ENCODE peak calls at places on chromosomes 2 and 18, in nine cellular contexts. One of them, this sample, is unnamed.

GRCh38 chr2:119759451-119760236 is at the start of gene PTPN4:
- DNase-seq in colonic mucosa: peak; percentile 96
- DNase-seq in GM06990: peak; percentile 99
- DNase-seq in stomach: peak; percentile 97
- DNase-seq in H9: peak; percentile 99
- DNase-seq in AG10803: peak; percentile 99
- DNase-seq in retinal pigment epithelial cell: peak; percentile 96
- DNase-seq in RWPE1: peak; percentile 93
- DNase-seq in fibroblast of lung: peak; percentile 97
- DNase-seq in this sample: peak; percentile 97

GRCh38 chr18:6751207-6751606 is 21.7 kb downstream of the ARHGAP28 start:
- DNase-seq in colonic mucosa: no peak
- DNase-seq in GM06990: no peak
- DNase-seq in stomach: no peak
- DNase-seq in H9: no peak
- DNase-seq in AG10803: no peak
- DNase-seq in retinal pigment epithelial cell: no peak
- DNase-seq in RWPE1: no peak
- DNase-seq in fibroblast of lung: no peak
- DNase-seq in this sample: no peak

GRCh38 chr2:26292646-26293045 is 47.9 kb downstream of the HADHB start:
- DNase-seq in colonic mucosa: no peak
- DNase-seq in GM06990: no peak
- DNase-seq in stomach: no peak
- DNase-seq in H9: no peak
- DNase-seq in AG10803: no peak
- DNase-seq in retinal pigment epithelial cell: no peak
- DNase-seq in RWPE1: peak; percentile 78
- DNase-seq in fibroblast of lung: peak; percentile 28
- DNase-seq in this sample: no peak

GRCh38 chr2:117985092-117985491 is 28.8 kb downstream of the CCDC93 start:
- DNase-seq in colonic mucosa: no peak
- DNase-seq in GM06990: no peak
- DNase-seq in stomach: no peak
- DNase-seq in H9: no peak
- DNase-seq in AG10803: peak; percentile 18
- DNase-seq in retinal pigment epithelial cell: no peak
- DNase-seq in RWPE1: no peak
- DNase-seq in fibroblast of lung: no peak
- DNase-seq in this sample: no peak

GRCh38 chr2:143778981-143779380 is 649.8 kb downstream of the ARHGAP15 start:
- DNase-seq in colonic mucosa: no peak
- DNase-seq in GM06990: no peak
- DNase-seq in stomach: no peak
- DNase-seq in H9: peak; percentile 44
- DNase-seq in AG10803: peak; percentile 59
- DNase-seq in retinal pigment epithelial cell: peak; percentile 91
- DNase-seq in RWPE1: no peak
- DNase-seq in fibroblast of lung: no peak
- DNase-seq in this sample: no peak

GRCh38 chr2:237725661-237726060 is 72.9 kb upstream of the RBM44 start:
- DNase-seq in colonic mucosa: peak; percentile 49
- DNase-seq in GM06990: no peak
- DNase-seq in stomach: no peak
- DNase-seq in H9: no peak
- DNase-seq in AG10803: no peak
- DNase-seq in retinal pigment epithelial cell: no peak
- DNase-seq in RWPE1: no peak
- DNase-seq in fibroblast of lung: peak; percentile 39
- DNase-seq in this sample: peak; percentile 72

GRCh38 chr2:101622633-101623521 is 74.6 kb upstream of the MAP4K4 start:
- DNase-seq in colonic mucosa: no peak
- DNase-seq in GM06990: peak; percentile 58
- DNase-seq in stomach: no peak
- DNase-seq in H9: no peak
- DNase-seq in AG10803: no peak
- DNase-seq in retinal pigment epithelial cell: no peak
- DNase-seq in RWPE1: no peak
- DNase-seq in fibroblast of lung: no peak
- DNase-seq in this sample: no peak

GRCh38 chr18:858016-858415 is 46.0 kb upstream of the YES1 start:
- DNase-seq in colonic mucosa: no peak
- DNase-seq in GM06990: no peak
- DNase-seq in stomach: no peak
- DNase-seq in H9: no peak
- DNase-seq in AG10803: no peak
- DNase-seq in retinal pigment epithelial cell: no peak
- DNase-seq in RWPE1: no peak
- DNase-seq in fibroblast of lung: no peak
- DNase-seq in this sample: no peak

GRCh38 chr2:156343096-156343939 is 10.8 kb upstream of the NR4A2 start:
- DNase-seq in colonic mucosa: no peak
- DNase-seq in GM06990: no peak
- DNase-seq in stomach: no peak
- DNase-seq in H9: no peak
- DNase-seq in AG10803: no peak
- DNase-seq in retinal pigment epithelial cell: no peak
- DNase-seq in RWPE1: no peak
- DNase-seq in fibroblast of lung: no peak
- DNase-seq in this sample: no peak

GRCh38 chr2:156340818-156341481 is 8.4 kb upstream of the NR4A2 start:
- DNase-seq in colonic mucosa: no peak
- DNase-seq in GM06990: peak; percentile 30
- DNase-seq in stomach: no peak
- DNase-seq in H9: no peak
- DNase-seq in AG10803: peak; percentile 44
- DNase-seq in retinal pigment epithelial cell: no peak
- DNase-seq in RWPE1: no peak
- DNase-seq in fibroblast of lung: peak; percentile 74
- DNase-seq in this sample: no peak

GRCh38 chr2:156340377-156340776 is 7.9 kb upstream of the NR4A2 start:
- DNase-seq in colonic mucosa: no peak
- DNase-seq in GM06990: peak; percentile 28
- DNase-seq in stomach: no peak
- DNase-seq in H9: no peak
- DNase-seq in AG10803: no peak
- DNase-seq in retinal pigment epithelial cell: no peak
- DNase-seq in RWPE1: no peak
- DNase-seq in fibroblast of lung: no peak
- DNase-seq in this sample: no peak

GRCh38 chr2:156342252-156343095 is 10.0 kb upstream of the NR4A2 start:
- DNase-seq in colonic mucosa: peak; percentile 95
- DNase-seq in GM06990: peak; percentile 91
- DNase-seq in stomach: peak; percentile 97
- DNase-seq in H9: peak; percentile 83
- DNase-seq in AG10803: peak; percentile 96
- DNase-seq in retinal pigment epithelial cell: peak; percentile 80
- DNase-seq in RWPE1: peak; percentile 91
- DNase-seq in fibroblast of lung: peak; percentile 96
- DNase-seq in this sample: peak; percentile 96

DNA sequence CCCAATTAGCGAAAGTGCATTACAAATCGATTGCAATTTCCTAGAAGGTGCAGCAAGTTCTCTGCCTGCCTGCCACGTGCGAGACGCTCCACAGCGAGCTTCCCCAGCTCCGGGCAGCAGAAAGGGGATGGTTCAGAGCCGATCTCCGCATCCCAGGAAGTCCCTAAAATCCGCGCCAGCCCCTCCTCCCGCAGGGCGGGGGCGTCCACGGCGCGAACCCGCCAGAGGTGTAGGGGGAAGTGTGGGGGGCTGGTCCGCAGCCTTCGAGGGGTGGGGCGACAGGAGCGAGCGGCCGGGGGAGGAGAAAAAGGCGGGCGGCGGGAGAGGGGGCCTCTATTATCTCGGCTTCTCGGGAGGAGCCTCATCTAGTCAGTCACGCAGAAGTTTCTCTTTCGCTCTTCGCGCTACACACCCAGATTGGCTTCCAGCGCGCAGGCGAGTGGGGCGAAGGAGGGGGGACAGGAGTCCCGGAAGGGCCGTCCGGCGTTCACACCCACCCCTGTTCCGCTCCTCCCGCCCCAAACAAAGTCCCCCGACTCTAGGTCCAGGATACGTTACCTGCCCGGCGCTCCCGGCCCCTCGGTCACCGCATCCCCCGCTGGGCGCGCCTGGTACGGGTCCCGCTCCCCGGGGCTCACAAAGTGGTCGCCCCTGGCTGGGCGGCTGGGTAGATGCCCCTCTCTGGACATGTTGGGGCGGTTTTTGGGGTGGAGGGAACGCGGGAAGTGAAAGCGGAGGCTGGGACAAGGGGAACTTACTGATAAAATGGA is 9.1 kb upstream of the NR4A2 start:
- DNase-seq in colonic mucosa: peak; percentile 94
- DNase-seq in GM06990: peak; percentile 92
- DNase-seq in stomach: peak; percentile 90
- DNase-seq in H9: peak; percentile 86
- DNase-seq in AG10803: peak; percentile 94
- DNase-seq in retinal pigment epithelial cell: peak; percentile 69
- DNase-seq in RWPE1: peak; percentile 90
- DNase-seq in fibroblast of lung: peak; percentile 97
- DNase-seq in this sample: peak; percentile 93
- TF ChIP-seq CTCF in colonic mucosa: no peak
- TF ChIP-seq CTCF in GM06990: no peak
- TF ChIP-seq CTCF in stomach: no peak
- TF ChIP-seq CTCF in H9: no peak
- TF ChIP-seq CTCF in AG10803: no peak
- TF ChIP-seq CTCF in retinal pigment epithelial cell: no peak
- TF ChIP-seq CTCF in RWPE1: no peak
- TF ChIP-seq CTCF in fibroblast of lung: no peak
- TF ChIP-seq CTCF in this sample: no peak

GRCh38 chr18:9055626-9056025 is 46.9 kb upstream of the NDUFV2 start:
- DNase-seq in colonic mucosa: no peak
- DNase-seq in GM06990: no peak
- DNase-seq in stomach: no peak
- DNase-seq in H9: no peak
- DNase-seq in AG10803: peak; percentile 11
- DNase-seq in retinal pigment epithelial cell: no peak
- DNase-seq in RWPE1: no peak
- DNase-seq in fibroblast of lung: no peak
- DNase-seq in this sample: no peak

GRCh38 chr18:9058426-9058825 is 44.1 kb upstream of the NDUFV2 start:
- DNase-seq in colonic mucosa: no peak
- DNase-seq in GM06990: no peak
- DNase-seq in stomach: no peak
- DNase-seq in H9: no peak
- DNase-seq in AG10803: peak; percentile 47
- DNase-seq in retinal pigment epithelial cell: no peak
- DNase-seq in RWPE1: no peak
- DNase-seq in fibroblast of lung: no peak
- DNase-seq in this sample: no peak

GRCh38 chr18:9053814-9054213 is 48.7 kb upstream of the NDUFV2 start:
- DNase-seq in colonic mucosa: no peak
- DNase-seq in GM06990: no peak
- DNase-seq in stomach: no peak
- DNase-seq in H9: no peak
- DNase-seq in AG10803: no peak
- DNase-seq in retinal pigment epithelial cell: no peak
- DNase-seq in RWPE1: no peak
- DNase-seq in fibroblast of lung: no peak
- DNase-seq in this sample: no peak

GRCh38 chr18:9057646-9058045 is 44.9 kb upstream of the NDUFV2 start:
- DNase-seq in colonic mucosa: no peak
- DNase-seq in GM06990: no peak
- DNase-seq in stomach: no peak
- DNase-seq in H9: no peak
- DNase-seq in AG10803: no peak
- DNase-seq in retinal pigment epithelial cell: no peak
- DNase-seq in RWPE1: no peak
- DNase-seq in fibroblast of lung: no peak
- DNase-seq in this sample: no peak

GRCh38 chr18:9055185-9055584 is 47.3 kb upstream of the NDUFV2 start:
- DNase-seq in colonic mucosa: no peak
- DNase-seq in GM06990: no peak
- DNase-seq in stomach: no peak
- DNase-seq in H9: no peak
- DNase-seq in AG10803: peak; percentile 93
- DNase-seq in retinal pigment epithelial cell: peak; percentile 40
- DNase-seq in RWPE1: peak; percentile 80
- DNase-seq in fibroblast of lung: peak; percentile 85
- DNase-seq in this sample: no peak
- TF ChIP-seq CTCF in colonic mucosa: no peak
- TF ChIP-seq CTCF in GM06990: peak; percentile 17
- TF ChIP-seq CTCF in stomach: no peak
- TF ChIP-seq CTCF in H9: peak; percentile 11
- TF ChIP-seq CTCF in AG10803: peak; percentile 43
- TF ChIP-seq CTCF in retinal pigment epithelial cell: peak; percentile 32
- TF ChIP-seq CTCF in RWPE1: peak; percentile 49
- TF ChIP-seq CTCF in fibroblast of lung: peak; percentile 22
- TF ChIP-seq CTCF in this sample: no peak

GRCh38 chr2:109601693-109602250 is 12.0 kb downstream of the SEPTIN10 start:
- DNase-seq in colonic mucosa: no peak
- DNase-seq in GM06990: no peak
- DNase-seq in stomach: no peak
- DNase-seq in H9: no peak
- DNase-seq in AG10803: no peak
- DNase-seq in retinal pigment epithelial cell: peak; percentile 78
- DNase-seq in RWPE1: no peak
- DNase-seq in fibroblast of lung: no peak
- DNase-seq in this sample: no peak

GRCh38 chr2:109607766-109608165 is 6.0 kb downstream of the SEPTIN10 start:
- DNase-seq in colonic mucosa: no peak
- DNase-seq in GM06990: no peak
- DNase-seq in stomach: no peak
- DNase-seq in H9: no peak
- DNase-seq in AG10803: peak; percentile 24
- DNase-seq in retinal pigment epithelial cell: no peak
- DNase-seq in RWPE1: no peak
- DNase-seq in fibroblast of lung: peak; percentile 47
- DNase-seq in this sample: no peak

GRCh38 chr2:109604597-109604996 is 9.2 kb downstream of the SEPTIN10 start:
- DNase-seq in colonic mucosa: no peak
- DNase-seq in GM06990: no peak
- DNase-seq in stomach: no peak
- DNase-seq in H9: no peak
- DNase-seq in AG10803: peak; percentile 28
- DNase-seq in retinal pigment epithelial cell: no peak
- DNase-seq in RWPE1: peak; percentile 69
- DNase-seq in fibroblast of lung: peak; percentile 58
- DNase-seq in this sample: no peak

GRCh38 chr2:109597283-109597682 is 16.5 kb downstream of the SEPTIN10 start:
- DNase-seq in colonic mucosa: no peak
- DNase-seq in GM06990: no peak
- DNase-seq in stomach: no peak
- DNase-seq in H9: no peak
- DNase-seq in AG10803: no peak
- DNase-seq in retinal pigment epithelial cell: no peak
- DNase-seq in RWPE1: no peak
- DNase-seq in fibroblast of lung: no peak
- DNase-seq in this sample: no peak

DNA sequence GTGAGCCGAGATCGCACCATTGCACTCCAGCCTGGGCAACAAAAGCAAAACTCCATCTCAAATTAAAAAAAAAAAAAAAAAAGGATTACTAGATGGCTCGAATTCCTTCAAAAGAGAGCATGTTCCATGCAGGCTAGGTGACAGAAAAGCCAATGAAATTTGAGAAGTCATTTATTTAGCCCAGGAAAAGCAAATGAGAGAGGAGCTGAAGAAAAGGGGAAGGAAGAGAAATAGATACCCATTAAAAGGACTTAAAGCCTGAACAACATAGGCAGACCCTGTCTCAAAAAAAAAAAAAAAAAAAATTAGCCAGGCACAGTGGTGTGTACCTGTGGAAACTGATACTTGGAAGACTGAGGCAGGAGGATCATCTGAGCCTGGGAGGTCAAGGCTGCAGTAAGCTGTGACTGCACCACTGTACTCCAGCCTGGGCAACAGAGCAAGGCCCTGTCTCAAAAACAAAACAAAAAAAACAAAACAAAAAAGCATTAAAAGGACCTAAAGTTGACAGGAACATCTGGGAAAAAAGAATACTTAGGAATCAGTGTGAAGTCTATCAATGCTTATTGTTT is 11.1 kb downstream of the SEPTIN10 start:
- DNase-seq in colonic mucosa: no peak
- DNase-seq in GM06990: no peak
- DNase-seq in stomach: no peak
- DNase-seq in H9: no peak
- DNase-seq in AG10803: no peak
- DNase-seq in retinal pigment epithelial cell: no peak
- DNase-seq in RWPE1: no peak
- DNase-seq in fibroblast of lung: no peak
- DNase-seq in this sample: no peak
- TF ChIP-seq CTCF in colonic mucosa: no peak
- TF ChIP-seq CTCF in GM06990: no peak
- TF ChIP-seq CTCF in stomach: no peak
- TF ChIP-seq CTCF in H9: no peak
- TF ChIP-seq CTCF in AG10803: no peak
- TF ChIP-seq CTCF in retinal pigment epithelial cell: no peak
- TF ChIP-seq CTCF in RWPE1: no peak
- TF ChIP-seq CTCF in fibroblast of lung: no peak
- TF ChIP-seq CTCF in this sample: no peak

GRCh38 chr18:79620586-79621165 is 58.9 kb upstream of the CTDP1 start:
- DNase-seq in colonic mucosa: no peak
- DNase-seq in GM06990: no peak
- DNase-seq in stomach: no peak
- DNase-seq in H9: no peak
- DNase-seq in AG10803: no peak
- DNase-seq in retinal pigment epithelial cell: no peak
- DNase-seq in RWPE1: no peak
- DNase-seq in fibroblast of lung: no peak
- DNase-seq in this sample: no peak
- TF ChIP-seq CTCF in colonic mucosa: no peak
- TF ChIP-seq CTCF in GM06990: no peak
- TF ChIP-seq CTCF in stomach: no peak
- TF ChIP-seq CTCF in H9: no peak
- TF ChIP-seq CTCF in AG10803: no peak
- TF ChIP-seq CTCF in retinal pigment epithelial cell: no peak
- TF ChIP-seq CTCF in RWPE1: no peak
- TF ChIP-seq CTCF in fibroblast of lung: no peak
- TF ChIP-seq CTCF in this sample: no peak

This sample was measured in right lobe of liver.